ENCODE peak calls at places on chromosomes 7 and 10, in four cellular contexts. D, U, W and L are unnamed samples.

GRCh38 chr7:134995239-134996096 is 9.2 kb downstream of the AGBL3 start:
- DNase-seq in W (no peak), U (no peak), D (no peak), L (no peak)

GRCh38 chr7:90828601-90829000 is 232.5 kb downstream of the CDK14 start:
- DNase-seq in W (no peak), D (no peak), U (no peak), L (no peak)

GRCh38 chr7:115191506-115191905 is 269.6 kb downstream of the MDFIC start:
- DNase-seq in U (no peak), D (no peak), W (no peak), L (no peak)

GRCh38 chr7:119783799-119784198 is 489.2 kb upstream of the KCND2 start:
- DNase-seq in U (no peak), D (no peak), W (no peak), L (peak; percentile 71)

GRCh38 chr10:98463976-98464754 is 17.4 kb upstream of the HPS1 start:
- DNase-seq in D (no peak), W (no peak), U (peak; percentile 59), L (no peak)

GRCh38 chr10:125084191-125085186 is 75.9 kb downstream of the CTBP2 start:
- DNase-seq in U (peak; percentile 11), W (no peak), D (peak; percentile 12), L (peak; percentile 93)

GRCh38 chr7:142774826-142775225 is 4.1 kb downstream of the PRSS2 start:
- DNase-seq in D (no peak), U (no peak), W (no peak), L (no peak)

GRCh38 chr7:106369816-106370215 is 85.0 kb upstream of the NAMPT start:
- DNase-seq in W (no peak), D (no peak), U (no peak), L (no peak)

GRCh38 chr10:99993994-99994689 is 15.6 kb downstream of the DNMBP start:
- DNase-seq in D (no peak), U (peak; percentile 84), W (no peak), L (peak; percentile 70)

GRCh38 chr7:121139427-121139826 is 150.9 kb downstream of the CPED1 start:
- DNase-seq in D (no peak), W (no peak), U (no peak), L (no peak)

GRCh38 chr10:62690703-62691102 is 113.8 kb upstream of the ADO start:
- DNase-seq in D (no peak), W (peak; percentile 47), U (no peak), L (no peak)

GRCh38 chr7:134174797-134175261 is 47.7 kb downstream of the LRGUK start:
- DNase-seq in U (peak; percentile 79), W (no peak), D (peak; percentile 10), L (peak; percentile 71)

GRCh38 chr7:147193476-147193875 is 1076.9 kb downstream of the CNTNAP2 start:
- DNase-seq in D (no peak), U (no peak), W (no peak), L (no peak)

GRCh38 chr10:703118-703517 is 13.7 kb upstream of the DIP2C start:
- DNase-seq in U (no peak), W (no peak), D (no peak), L (no peak)

GRCh38 chr7:151396328-151396970 is 13.4 kb downstream of the WDR86 start:
- DNase-seq in W (no peak), U (no peak), D (no peak), L (no peak)

GRCh38 chr7:131538791-131539179 is 17.6 kb downstream of the PODXL start:
- DNase-seq in D (no peak), U (no peak), W (no peak), L (peak; percentile 31)

GRCh38 chr10:31051703-31052102 is 20.0 kb upstream of the ZNF438 start:
- DNase-seq in U (no peak), W (no peak), D (no peak), L (peak; percentile 69)

GRCh38 chr7:87886875-87887274 is 10.6 kb downstream of the DBF4 start:
- DNase-seq in U (no peak), W (no peak), D (peak; percentile 20), L (peak; percentile 56)

GRCh38 chr10:113385021-113385975 is 167.6 kb upstream of the HABP2 start:
- DNase-seq in U (peak; percentile 46), W (peak; percentile 71), D (peak; percentile 71), L (peak; percentile 83)

GRCh38 chr10:125081931-125082330 is 78.4 kb downstream of the CTBP2 start:
- DNase-seq in U (no peak), W (no peak), D (no peak), L (no peak)

GRCh38 chr10:70197235-70197952 is 27.1 kb upstream of the SAR1A start:
- DNase-seq in W (no peak), D (no peak), U (no peak), L (no peak)

GRCh38 chr7:30934732-30935568 is 23.3 kb downstream of the AQP1 start:
- DNase-seq in D (no peak), U (peak; percentile 3), W (no peak), L (no peak)

GRCh38 chr7:116525298-116525912 is 569 bp downstream of the CAV1 start:
- DNase-seq in U (peak; percentile 56), D (no peak), W (no peak), L (peak; percentile 35)

GRCh38 chr10:29908977-29909376 is 150.4 kb downstream of the JCAD start:
- DNase-seq in D (no peak), U (no peak), W (no peak), L (peak; percentile 33)

GRCh38 chr7:16916111-16916639 is 34.4 kb upstream of the AGR3 start:
- DNase-seq in W (no peak), U (no peak), D (no peak), L (no peak)

GRCh38 chr7:97513326-97513725 is 218.6 kb upstream of the TAC1 start:
- DNase-seq in D (no peak), W (no peak), U (no peak), L (no peak)

GRCh38 chr7:158255156-158255555 is 332.5 kb downstream of the PTPRN2 start:
- DNase-seq in U (no peak), D (no peak), W (no peak), L (no peak)

GRCh38 chr7:55272328-55272727 is 92.8 kb upstream of the LANCL2 start:
- DNase-seq in U (peak; percentile 1), W (no peak), D (no peak), L (no peak)

GRCh38 chr10:114821293-114821914 is at the start of gene FHIP2A:
- DNase-seq in U (peak; percentile 81), W (peak; percentile 93), D (peak; percentile 43), L (peak; percentile 74)

GRCh38 chr7:90677742-90678439 is 81.8 kb downstream of the CDK14 start:
- DNase-seq in W (no peak), U (no peak), D (no peak), L (no peak)

GRCh38 chr7:112500619-112501018 is 19.8 kb downstream of the LSMEM1 start:
- DNase-seq in U (no peak), W (no peak), D (no peak), L (no peak)

GRCh38 chr10:42783181-42783549 is 570 bp downstream of the BMS1 start:
- DNase-seq in D (peak; percentile 16), U (peak; percentile 31), W (no peak), L (peak; percentile 84)

GRCh38 chr10:24357344-24358021 is 148.5 kb downstream of the KIAA1217 start:
- DNase-seq in W (no peak), U (no peak), D (no peak), L (no peak)
- H3K27me3 ChIP-seq in W (no peaks in the 10 kb centered on the region), U (no peaks in the 10 kb centered on the region), D (no peaks in the 10 kb centered on the region), L (no peaks in the 10 kb centered on the region)

DNA sequence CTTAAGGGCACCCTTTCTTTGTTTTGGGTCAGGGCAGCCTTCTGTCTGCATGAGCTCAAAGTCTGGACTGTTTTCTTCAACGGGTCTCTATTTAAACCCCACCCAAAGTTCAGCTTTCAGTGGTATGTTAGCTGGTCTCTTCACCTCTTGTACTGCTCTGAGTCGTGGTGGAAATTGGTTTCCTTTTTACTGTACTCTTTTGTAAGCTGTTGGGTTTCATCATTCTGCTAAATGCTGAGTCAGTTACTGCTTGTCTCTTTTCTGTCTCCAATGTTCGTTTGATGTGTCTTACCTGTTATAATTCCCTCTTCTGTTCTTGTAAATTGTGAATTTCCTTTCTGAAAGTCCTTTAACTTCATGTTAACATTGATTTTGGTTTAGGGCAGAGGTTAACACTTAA is 64.1 kb upstream of the MALRD1 start:
- DNase-seq in W (no peak), U (no peak), D (no peak), L (no peak)
- TF ChIP-seq JUN in W (no peak), U (no peak), D (no peak), L (no peak)

GRCh38 chr7:103439661-103440060 is 6.3 kb downstream of the SLC26A5 start:
- DNase-seq in D (no peak), W (no peak), U (no peak), L (no peak)

GRCh38 chr7:103447073-103447960 is 1.3 kb upstream of the SLC26A5 start:
- DNase-seq in U (peak; percentile 82), W (peak; percentile 74), D (peak; percentile 44), L (peak; percentile 39)

GRCh38 chr7:103446046-103446520 is at the start of gene SLC26A5:
- DNase-seq in U (peak; percentile 73), D (no peak), W (no peak), L (no peak)

GRCh38 chr7:103445228-103446020 is 583 bp downstream of the SLC26A5 start:
- DNase-seq in D (no peak), U (no peak), W (peak; percentile 79), L (peak; percentile 5)
- H3K27me3 ChIP-seq in D (peaks cover 3% of the 10 kb centered on the region), U (peaks cover 43% of the 10 kb centered on the region), W (peaks cover 1% of the 10 kb centered on the region), L (peaks cover 37% of the 10 kb centered on the region)

DNA sequence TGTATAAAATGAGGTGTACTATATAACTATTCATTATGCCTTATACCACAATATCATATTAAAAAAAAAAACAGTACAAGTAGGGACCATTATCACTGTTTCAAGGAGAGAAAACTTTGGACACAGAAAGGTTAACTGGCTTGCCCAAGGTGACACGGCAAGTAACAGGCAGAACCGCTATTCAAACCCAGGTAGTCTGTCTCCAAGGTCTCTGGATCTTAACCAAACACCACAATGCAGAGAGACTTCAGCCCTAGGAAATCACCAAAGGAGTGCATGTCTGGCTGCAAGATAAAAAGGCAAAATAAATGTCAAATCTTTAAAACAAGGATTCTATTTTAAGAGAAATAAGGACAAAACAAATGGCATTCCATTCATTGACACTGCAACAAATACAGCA is 56.3 kb downstream of the CADPS2 start:
- DNase-seq in U (no peak), W (no peak), D (no peak), L (no peak)
- TF ChIP-seq JUN in U (no peak), W (no peak), D (no peak), L (no peak)